ENCODE peak calls at places on chromosomes 7 and 10, in ten cellular contexts. One of them, this sample, is unnamed. For H3K79me2, the result is how much of the 10 kb centered on the place peaks cover.

GRCh38 chr10:110144526-110144925 is 62.9 kb upstream of the MXI1 start:
- DNase-seq in keratinocyte: no peak
- DNase-seq in osteoblast: no peak
- DNase-seq in mammary epithelial cell: no peak
- DNase-seq in astrocyte: no peak
- DNase-seq in fibroblast of lung: no peak
- DNase-seq in endothelial cell of umbilical vein: no peak
- DNase-seq in neural progenitor cell: no peak
- DNase-seq in GM23338: no peak
- DNase-seq in mesendoderm: no peak
- DNase-seq in this sample: no peak

GRCh38 chr10:22997102-22997501 is 69.2 kb downstream of the ARMC3 start:
- DNase-seq in keratinocyte: no peak
- DNase-seq in osteoblast: peak
- DNase-seq in mammary epithelial cell: peak
- DNase-seq in astrocyte: peak
- DNase-seq in fibroblast of lung: peak
- DNase-seq in endothelial cell of umbilical vein: peak
- DNase-seq in neural progenitor cell: peak
- DNase-seq in GM23338: peak
- DNase-seq in mesendoderm: peak
- DNase-seq in this sample: peak

GRCh38 chr10:131727612-131728011 is 173.2 kb upstream of the PPP2R2D start:
- DNase-seq in keratinocyte: no peak
- DNase-seq in osteoblast: no peak
- DNase-seq in mammary epithelial cell: no peak
- DNase-seq in astrocyte: no peak
- DNase-seq in fibroblast of lung: no peak
- DNase-seq in endothelial cell of umbilical vein: no peak
- DNase-seq in neural progenitor cell: no peak
- DNase-seq in GM23338: no peak
- DNase-seq in mesendoderm: no peak
- DNase-seq in this sample: no peak

GRCh38 chr10:5481121-5481520 is 18.2 kb downstream of the CALML5 start:
- DNase-seq in keratinocyte: no peak
- DNase-seq in osteoblast: peak
- DNase-seq in mammary epithelial cell: no peak
- DNase-seq in astrocyte: no peak
- DNase-seq in fibroblast of lung: no peak
- DNase-seq in endothelial cell of umbilical vein: no peak
- DNase-seq in neural progenitor cell: no peak
- DNase-seq in GM23338: no peak
- DNase-seq in mesendoderm: no peak
- DNase-seq in this sample: no peak

GRCh38 chr10:80188713-80189112 is 16.6 kb downstream of the ANXA11 start:
- DNase-seq in keratinocyte: no peak
- DNase-seq in osteoblast: no peak
- DNase-seq in mammary epithelial cell: no peak
- DNase-seq in astrocyte: no peak
- DNase-seq in fibroblast of lung: no peak
- DNase-seq in endothelial cell of umbilical vein: no peak
- DNase-seq in neural progenitor cell: no peak
- DNase-seq in GM23338: no peak
- DNase-seq in mesendoderm: no peak
- DNase-seq in this sample: no peak

GRCh38 chr7:114653391-114654088 is 238.9 kb downstream of the FOXP2 start:
- DNase-seq in keratinocyte: no peak
- DNase-seq in osteoblast: no peak
- DNase-seq in mammary epithelial cell: no peak
- DNase-seq in astrocyte: no peak
- DNase-seq in fibroblast of lung: peak
- DNase-seq in endothelial cell of umbilical vein: peak
- DNase-seq in neural progenitor cell: no peak
- DNase-seq in GM23338: no peak
- DNase-seq in mesendoderm: no peak
- DNase-seq in this sample: no peak

GRCh38 chr10:102605712-102606111 is 38.6 kb upstream of the TRIM8 start:
- DNase-seq in keratinocyte: no peak
- DNase-seq in osteoblast: peak
- DNase-seq in mammary epithelial cell: peak
- DNase-seq in astrocyte: peak
- DNase-seq in fibroblast of lung: no peak
- DNase-seq in endothelial cell of umbilical vein: no peak
- DNase-seq in neural progenitor cell: no peak
- DNase-seq in GM23338: no peak
- DNase-seq in mesendoderm: no peak
- DNase-seq in this sample: peak

GRCh38 chr7:69739906-69740545 is 141.8 kb downstream of the AUTS2 start:
- DNase-seq in keratinocyte: peak
- DNase-seq in osteoblast: no peak
- DNase-seq in mammary epithelial cell: no peak
- DNase-seq in astrocyte: peak
- DNase-seq in fibroblast of lung: peak
- DNase-seq in endothelial cell of umbilical vein: no peak
- DNase-seq in neural progenitor cell: peak
- DNase-seq in GM23338: no peak
- DNase-seq in mesendoderm: peak
- DNase-seq in this sample: peak

GRCh38 chr7:135802697-135803096 is 54.1 kb upstream of the FAM180A start:
- DNase-seq in keratinocyte: no peak
- DNase-seq in osteoblast: no peak
- DNase-seq in mammary epithelial cell: no peak
- DNase-seq in astrocyte: no peak
- DNase-seq in fibroblast of lung: peak
- DNase-seq in endothelial cell of umbilical vein: no peak
- DNase-seq in neural progenitor cell: no peak
- DNase-seq in GM23338: no peak
- DNase-seq in mesendoderm: no peak
- DNase-seq in this sample: peak

GRCh38 chr10:116907588-116907987 is 58.3 kb downstream of the ENO4 start:
- DNase-seq in keratinocyte: no peak
- DNase-seq in osteoblast: no peak
- DNase-seq in mammary epithelial cell: no peak
- DNase-seq in astrocyte: no peak
- DNase-seq in fibroblast of lung: no peak
- DNase-seq in endothelial cell of umbilical vein: no peak
- DNase-seq in neural progenitor cell: no peak
- DNase-seq in GM23338: no peak
- DNase-seq in mesendoderm: no peak
- DNase-seq in this sample: no peak

GRCh38 chr10:96118604-96119450 is 11.3 kb upstream of the ZNF518A start:
- DNase-seq in keratinocyte: no peak
- DNase-seq in osteoblast: no peak
- DNase-seq in mammary epithelial cell: no peak
- DNase-seq in astrocyte: no peak
- DNase-seq in fibroblast of lung: no peak
- DNase-seq in endothelial cell of umbilical vein: no peak
- DNase-seq in neural progenitor cell: no peak
- DNase-seq in GM23338: no peak
- DNase-seq in mesendoderm: no peak
- DNase-seq in this sample: no peak

GRCh38 chr10:108574233-108574632 is 1349.1 kb downstream of the XPNPEP1 start:
- DNase-seq in keratinocyte: no peak
- DNase-seq in osteoblast: no peak
- DNase-seq in mammary epithelial cell: no peak
- DNase-seq in astrocyte: no peak
- DNase-seq in fibroblast of lung: no peak
- DNase-seq in endothelial cell of umbilical vein: no peak
- DNase-seq in neural progenitor cell: no peak
- DNase-seq in GM23338: no peak
- DNase-seq in mesendoderm: no peak
- DNase-seq in this sample: no peak

GRCh38 chr10:107516349-107516748 is 351.8 kb upstream of the SORCS1 start:
- DNase-seq in keratinocyte: no peak
- DNase-seq in osteoblast: no peak
- DNase-seq in mammary epithelial cell: no peak
- DNase-seq in astrocyte: no peak
- DNase-seq in fibroblast of lung: no peak
- DNase-seq in endothelial cell of umbilical vein: no peak
- DNase-seq in neural progenitor cell: no peak
- DNase-seq in GM23338: no peak
- DNase-seq in mesendoderm: no peak
- DNase-seq in this sample: no peak

GRCh38 chr7:111092406-111093160 is 1.7 kb downstream of the LRRN3 start:
- DNase-seq in keratinocyte: no peak
- DNase-seq in osteoblast: no peak
- DNase-seq in mammary epithelial cell: no peak
- DNase-seq in astrocyte: no peak
- DNase-seq in fibroblast of lung: no peak
- DNase-seq in endothelial cell of umbilical vein: no peak
- DNase-seq in neural progenitor cell: no peak
- DNase-seq in GM23338: no peak
- DNase-seq in mesendoderm: no peak
- DNase-seq in this sample: no peak

GRCh38 chr7:111091623-111092370 is 870 bp downstream of the LRRN3 start:
- DNase-seq in keratinocyte: no peak
- DNase-seq in osteoblast: no peak
- DNase-seq in mammary epithelial cell: no peak
- DNase-seq in astrocyte: no peak
- DNase-seq in fibroblast of lung: no peak
- DNase-seq in endothelial cell of umbilical vein: peak
- DNase-seq in neural progenitor cell: peak
- DNase-seq in GM23338: no peak
- DNase-seq in mesendoderm: peak
- DNase-seq in this sample: no peak

GRCh38 chr7:111088328-111088727 is 2.6 kb upstream of the LRRN3 start:
- DNase-seq in keratinocyte: no peak
- DNase-seq in osteoblast: no peak
- DNase-seq in mammary epithelial cell: no peak
- DNase-seq in astrocyte: no peak
- DNase-seq in fibroblast of lung: no peak
- DNase-seq in endothelial cell of umbilical vein: no peak
- DNase-seq in neural progenitor cell: no peak
- DNase-seq in GM23338: no peak
- DNase-seq in mesendoderm: no peak
- DNase-seq in this sample: no peak

GRCh38 chr7:111089822-111090426 is 1.0 kb upstream of the LRRN3 start:
- DNase-seq in keratinocyte: peak
- DNase-seq in osteoblast: peak
- DNase-seq in mammary epithelial cell: peak
- DNase-seq in astrocyte: no peak
- DNase-seq in fibroblast of lung: peak
- DNase-seq in endothelial cell of umbilical vein: peak
- DNase-seq in neural progenitor cell: peak
- DNase-seq in GM23338: peak
- DNase-seq in mesendoderm: peak
- DNase-seq in this sample: peak

GRCh38 chr7:111090834-111091233 is at the start of gene LRRN3:
- DNase-seq in keratinocyte: no peak
- DNase-seq in osteoblast: peak
- DNase-seq in mammary epithelial cell: no peak
- DNase-seq in astrocyte: peak
- DNase-seq in fibroblast of lung: peak
- DNase-seq in endothelial cell of umbilical vein: no peak
- DNase-seq in neural progenitor cell: peak
- DNase-seq in GM23338: peak
- DNase-seq in mesendoderm: no peak
- DNase-seq in this sample: peak
- H3K4me3 ChIP-seq in keratinocyte: no peak
- H3K4me3 ChIP-seq in osteoblast: peak
- H3K4me3 ChIP-seq in mammary epithelial cell: no peak
- H3K4me3 ChIP-seq in astrocyte: peak
- H3K4me3 ChIP-seq in fibroblast of lung: peak
- H3K4me3 ChIP-seq in endothelial cell of umbilical vein: no peak
- H3K4me3 ChIP-seq in neural progenitor cell: peak
- H3K4me3 ChIP-seq in GM23338: no peak
- H3K4me3 ChIP-seq in mesendoderm: no peak
- H3K4me3 ChIP-seq in this sample: peak

GRCh38 chr10:94363251-94363565 is 469 bp upstream of the NOC3L start:
- DNase-seq in keratinocyte: no peak
- DNase-seq in osteoblast: peak
- DNase-seq in mammary epithelial cell: no peak
- DNase-seq in astrocyte: no peak
- DNase-seq in fibroblast of lung: no peak
- DNase-seq in endothelial cell of umbilical vein: no peak
- DNase-seq in neural progenitor cell: no peak
- DNase-seq in GM23338: no peak
- DNase-seq in mesendoderm: no peak
- DNase-seq in this sample: no peak

GRCh38 chr10:94358480-94358879 is 4.3 kb downstream of the NOC3L start:
- DNase-seq in keratinocyte: no peak
- DNase-seq in osteoblast: peak
- DNase-seq in mammary epithelial cell: peak
- DNase-seq in astrocyte: peak
- DNase-seq in fibroblast of lung: peak
- DNase-seq in endothelial cell of umbilical vein: no peak
- DNase-seq in neural progenitor cell: no peak
- DNase-seq in GM23338: no peak
- DNase-seq in mesendoderm: peak
- DNase-seq in this sample: peak

GRCh38 chr10:94364480-94364879 is 1.7 kb upstream of the NOC3L start:
- DNase-seq in keratinocyte: no peak
- DNase-seq in osteoblast: peak
- DNase-seq in mammary epithelial cell: no peak
- DNase-seq in astrocyte: no peak
- DNase-seq in fibroblast of lung: no peak
- DNase-seq in endothelial cell of umbilical vein: no peak
- DNase-seq in neural progenitor cell: no peak
- DNase-seq in GM23338: no peak
- DNase-seq in mesendoderm: no peak
- DNase-seq in this sample: no peak

GRCh38 chr10:94362360-94363250 is at the start of gene NOC3L:
- DNase-seq in keratinocyte: peak
- DNase-seq in osteoblast: peak
- DNase-seq in mammary epithelial cell: peak
- DNase-seq in astrocyte: peak
- DNase-seq in fibroblast of lung: peak
- DNase-seq in endothelial cell of umbilical vein: peak
- DNase-seq in neural progenitor cell: peak
- DNase-seq in GM23338: peak
- DNase-seq in mesendoderm: peak
- DNase-seq in this sample: peak

GRCh38 chr10:94361161-94361794 is 1.5 kb downstream of the NOC3L start:
- DNase-seq in keratinocyte: no peak
- DNase-seq in osteoblast: no peak
- DNase-seq in mammary epithelial cell: peak
- DNase-seq in astrocyte: no peak
- DNase-seq in fibroblast of lung: peak
- DNase-seq in endothelial cell of umbilical vein: peak
- DNase-seq in neural progenitor cell: no peak
- DNase-seq in GM23338: no peak
- DNase-seq in mesendoderm: no peak
- DNase-seq in this sample: peak
- H3K79me2 ChIP-seq in keratinocyte: under half
- H3K79me2 ChIP-seq in osteoblast: under half
- H3K79me2 ChIP-seq in mammary epithelial cell: half or more
- H3K79me2 ChIP-seq in astrocyte: under half
- H3K79me2 ChIP-seq in fibroblast of lung: under half
- H3K79me2 ChIP-seq in endothelial cell of umbilical vein: under half
- H3K79me2 ChIP-seq in neural progenitor cell: under half
- H3K79me2 ChIP-seq in GM23338: under half
- H3K79me2 ChIP-seq in mesendoderm: under half
- H3K79me2 ChIP-seq in this sample: under half

GRCh38 chr7:27098493-27099223 is 2.9 kb upstream of the HOXA1 start:
- DNase-seq in keratinocyte: no peak
- DNase-seq in osteoblast: peak
- DNase-seq in mammary epithelial cell: peak
- DNase-seq in astrocyte: peak
- DNase-seq in fibroblast of lung: peak
- DNase-seq in endothelial cell of umbilical vein: peak
- DNase-seq in neural progenitor cell: peak
- DNase-seq in GM23338: peak
- DNase-seq in mesendoderm: peak
- DNase-seq in this sample: peak
- H3K4me3 ChIP-seq in keratinocyte: peak
- H3K4me3 ChIP-seq in osteoblast: peak
- H3K4me3 ChIP-seq in mammary epithelial cell: peak
- H3K4me3 ChIP-seq in astrocyte: peak
- H3K4me3 ChIP-seq in fibroblast of lung: peak
- H3K4me3 ChIP-seq in endothelial cell of umbilical vein: peak
- H3K4me3 ChIP-seq in neural progenitor cell: no peak
- H3K4me3 ChIP-seq in GM23338: no peak
- H3K4me3 ChIP-seq in mesendoderm: no peak
- H3K4me3 ChIP-seq in this sample: peak

GRCh38 chr7:30594055-30594539 is 581 bp upstream of the GARS1 start:
- DNase-seq in keratinocyte: no peak
- DNase-seq in osteoblast: peak
- DNase-seq in mammary epithelial cell: no peak
- DNase-seq in astrocyte: no peak
- DNase-seq in fibroblast of lung: peak
- DNase-seq in endothelial cell of umbilical vein: no peak
- DNase-seq in neural progenitor cell: peak
- DNase-seq in GM23338: peak
- DNase-seq in mesendoderm: peak
- DNase-seq in this sample: peak
- H3K79me2 ChIP-seq in keratinocyte: half or more
- H3K79me2 ChIP-seq in osteoblast: half or more
- H3K79me2 ChIP-seq in mammary epithelial cell: half or more
- H3K79me2 ChIP-seq in astrocyte: half or more
- H3K79me2 ChIP-seq in fibroblast of lung: half or more
- H3K79me2 ChIP-seq in endothelial cell of umbilical vein: under half
- H3K79me2 ChIP-seq in neural progenitor cell: half or more
- H3K79me2 ChIP-seq in GM23338: under half
- H3K79me2 ChIP-seq in mesendoderm: under half
- H3K79me2 ChIP-seq in this sample: half or more